ENCODE peak calls at places on chromosomes 2 and 18, in four cellular contexts. One of them, this sample, is unnamed.

GRCh38 chr2:37188570-37188969 is at the start of gene SULT6B1:
- DNase-seq in WTC11: no peak
- DNase-seq in K562: no peak
- DNase-seq in H1: no peak
- DNase-seq in this sample: no peak

GRCh38 chr2:106269591-106270291 is 75.6 kb upstream of the UXS1 start:
- DNase-seq in WTC11: peak
- DNase-seq in K562: peak
- DNase-seq in H1: peak
- DNase-seq in this sample: peak

GRCh38 chr2:178530128-178530527 is 49.9 kb downstream of the PLEKHA3 start:
- DNase-seq in WTC11: no peak
- DNase-seq in K562: no peak
- DNase-seq in H1: no peak
- DNase-seq in this sample: no peak

GRCh38 chr2:179569834-179570233 is 291.6 kb downstream of the ZNF385B start:
- DNase-seq in WTC11: no peak
- DNase-seq in K562: no peak
- DNase-seq in H1: no peak
- DNase-seq in this sample: no peak

GRCh38 chr2:113692698-113693428 is 63.6 kb downstream of the SLC35F5 start:
- DNase-seq in WTC11: no peak
- DNase-seq in K562: no peak
- DNase-seq in H1: no peak
- DNase-seq in this sample: no peak

GRCh38 chr2:227407601-227408089 is 19.9 kb upstream of the SCYGR1 start:
- DNase-seq in WTC11: no peak
- DNase-seq in K562: no peak
- DNase-seq in H1: no peak
- DNase-seq in this sample: no peak

GRCh38 chr2:234914371-234915154 is 37.3 kb upstream of the SH3BP4 start:
- DNase-seq in WTC11: no peak
- DNase-seq in K562: no peak
- DNase-seq in H1: no peak
- DNase-seq in this sample: no peak

GRCh38 chr2:239776441-239777033 is 248.6 kb downstream of the NDUFA10 start:
- DNase-seq in WTC11: no peak
- DNase-seq in K562: no peak
- DNase-seq in H1: no peak
- DNase-seq in this sample: no peak

GRCh38 chr2:82837588-82838304 is 1621.3 kb downstream of the SUCLG1 start:
- DNase-seq in WTC11: no peak
- DNase-seq in K562: no peak
- DNase-seq in H1: no peak
- DNase-seq in this sample: no peak

GRCh38 chr2:41967426-41968181 is 80.2 kb upstream of the PKDCC start:
- DNase-seq in WTC11: no peak
- DNase-seq in K562: no peak
- DNase-seq in H1: no peak
- DNase-seq in this sample: no peak

GRCh38 chr2:71613566-71613952 is 160.2 kb downstream of the DYSF start:
- DNase-seq in WTC11: no peak
- DNase-seq in K562: no peak
- DNase-seq in H1: peak
- DNase-seq in this sample: no peak

GRCh38 chr2:12087671-12088380 is 341.4 kb downstream of the LPIN1 start:
- DNase-seq in WTC11: no peak
- DNase-seq in K562: no peak
- DNase-seq in H1: no peak
- DNase-seq in this sample: no peak

GRCh38 chr2:193695367-193695766 is 1500.6 kb upstream of the TMEFF2 start:
- DNase-seq in WTC11: no peak
- DNase-seq in K562: peak
- DNase-seq in H1: no peak
- DNase-seq in this sample: peak

GRCh38 chr18:73509460-73509859 is 638.2 kb downstream of the FBXO15 start:
- DNase-seq in WTC11: no peak
- DNase-seq in K562: no peak
- DNase-seq in H1: no peak
- DNase-seq in this sample: no peak

GRCh38 chr2:96393989-96394761 is 58.6 kb downstream of the NCAPH start:
- DNase-seq in WTC11: no peak
- DNase-seq in K562: no peak
- DNase-seq in H1: no peak
- DNase-seq in this sample: no peak

GRCh38 chr2:201901770-201902169 is 95.4 kb downstream of the CDK15 start:
- DNase-seq in WTC11: peak
- DNase-seq in K562: peak
- DNase-seq in H1: no peak
- DNase-seq in this sample: peak

GRCh38 chr2:127052771-127053691 is 53.9 kb downstream of the BIN1 start:
- DNase-seq in WTC11: no peak
- DNase-seq in K562: no peak
- DNase-seq in H1: no peak
- DNase-seq in this sample: no peak

GRCh38 chr2:44325897-44326296 is 35.4 kb downstream of the PREPL start:
- DNase-seq in WTC11: no peak
- DNase-seq in K562: no peak
- DNase-seq in H1: no peak
- DNase-seq in this sample: no peak

GRCh38 chr2:9473985-9474360 is 378 bp upstream of the IAH1 start:
- DNase-seq in WTC11: peak
- DNase-seq in K562: no peak
- DNase-seq in H1: peak
- DNase-seq in this sample: no peak

GRCh38 chr2:11753886-11754704 is 7.7 kb downstream of the LPIN1 start:
- DNase-seq in WTC11: no peak
- DNase-seq in K562: peak
- DNase-seq in H1: no peak
- DNase-seq in this sample: no peak

GRCh38 chr18:21453512-21453862 is 147.0 kb downstream of the ESCO1 start:
- DNase-seq in WTC11: no peak
- DNase-seq in K562: no peak
- DNase-seq in H1: no peak
- DNase-seq in this sample: no peak

GRCh38 chr2:65913914-65914786 is 481.8 kb upstream of the SPRED2 start:
- DNase-seq in WTC11: no peak
- DNase-seq in K562: no peak
- DNase-seq in H1: no peak
- DNase-seq in this sample: peak

GRCh38 chr18:62877448-62878221 is 162.3 kb downstream of the PHLPP1 start:
- DNase-seq in WTC11: peak
- DNase-seq in K562: no peak
- DNase-seq in H1: no peak
- DNase-seq in this sample: peak

GRCh38 chr18:50232419-50232818 is 33.9 kb downstream of the CFAP53 start:
- DNase-seq in WTC11: no peak
- DNase-seq in K562: no peak
- DNase-seq in H1: no peak
- DNase-seq in this sample: peak

GRCh38 chr18:57087985-57088384 is 58.9 kb upstream of the BOD1L2 start:
- DNase-seq in WTC11: no peak
- DNase-seq in K562: no peak
- DNase-seq in H1: no peak
- DNase-seq in this sample: no peak

GRCh38 chr2:218953366-218953954 is 6.0 kb upstream of the CDK5R2 start:
- DNase-seq in WTC11: peak
- DNase-seq in K562: no peak
- DNase-seq in H1: peak
- DNase-seq in this sample: peak

GRCh38 chr18:8786766-8787670 is 81.7 kb downstream of the MTCL1 start:
- DNase-seq in WTC11: no peak
- DNase-seq in K562: no peak
- DNase-seq in H1: no peak
- DNase-seq in this sample: no peak

GRCh38 chr18:59051470-59052165 is 88.1 kb upstream of the SEC11C start:
- DNase-seq in WTC11: no peak
- DNase-seq in K562: no peak
- DNase-seq in H1: no peak
- DNase-seq in this sample: no peak

GRCh38 chr2:233789554-233789953 is 11.4 kb downstream of the MROH2A start:
- DNase-seq in WTC11: no peak
- DNase-seq in K562: no peak
- DNase-seq in H1: peak
- DNase-seq in this sample: no peak

GRCh38 chr2:161625314-161625919 is 1.2 kb downstream of the SLC4A10 start:
- DNase-seq in WTC11: peak
- DNase-seq in K562: no peak
- DNase-seq in H1: peak
- DNase-seq in this sample: peak

GRCh38 chr2:161631855-161632391 is 7.7 kb downstream of the SLC4A10 start:
- DNase-seq in WTC11: no peak
- DNase-seq in K562: no peak
- DNase-seq in H1: no peak
- DNase-seq in this sample: no peak

DNA sequence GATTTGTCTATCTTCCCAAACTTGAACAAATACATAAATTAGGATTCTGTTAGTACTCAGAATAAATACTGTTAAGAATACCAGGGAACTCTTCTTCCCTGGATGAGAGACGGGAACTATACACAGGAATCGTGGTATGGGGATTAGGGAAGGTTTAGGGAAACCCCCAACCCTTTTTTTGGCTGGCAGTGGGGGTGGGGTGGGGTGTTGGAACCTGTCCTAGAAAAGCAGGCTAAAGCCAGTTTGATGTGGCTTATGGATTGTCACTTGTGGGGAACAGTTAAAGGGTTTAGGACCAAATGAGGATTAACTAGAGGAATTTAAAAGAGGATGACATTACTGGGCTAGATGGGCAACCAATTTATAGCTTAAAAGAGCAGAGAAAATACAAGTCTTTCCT is 1.8 kb downstream of the SLC4A10 start:
- DNase-seq in WTC11: peak
- DNase-seq in K562: no peak
- DNase-seq in H1: no peak
- DNase-seq in this sample: peak
- TF ChIP-seq CREB1 in WTC11: no peak
- TF ChIP-seq CREB1 in K562: no peak
- TF ChIP-seq CREB1 in H1: no peak
- TF ChIP-seq CREB1 in this sample: no peak

GRCh38 chr2:241017228-241017940 is 19.0 kb downstream of the SNED1 start:
- DNase-seq in WTC11: no peak
- DNase-seq in K562: no peak
- DNase-seq in H1: no peak
- DNase-seq in this sample: no peak
- TF ChIP-seq CREB1 in WTC11: no peak
- TF ChIP-seq CREB1 in K562: no peak
- TF ChIP-seq CREB1 in H1: no peak
- TF ChIP-seq CREB1 in this sample: no peak

GRCh38 chr2:80073134-80073561 is 231.4 kb downstream of the LRRTM1 start:
- DNase-seq in WTC11: peak
- DNase-seq in K562: peak
- DNase-seq in H1: no peak
- DNase-seq in this sample: peak
- TF ChIP-seq CREB1 in WTC11: no peak
- TF ChIP-seq CREB1 in K562: no peak
- TF ChIP-seq CREB1 in H1: no peak
- TF ChIP-seq CREB1 in this sample: no peak

GRCh38 chr2:62281661-62282060 is 85.7 kb downstream of the B3GNT2 start:
- DNase-seq in WTC11: no peak
- DNase-seq in K562: no peak
- DNase-seq in H1: no peak
- DNase-seq in this sample: no peak

GRCh38 chr2:62283147-62283546 is 87.2 kb downstream of the B3GNT2 start:
- DNase-seq in WTC11: no peak
- DNase-seq in K562: no peak
- DNase-seq in H1: no peak
- DNase-seq in this sample: no peak

GRCh38 chr2:62277688-62278087 is 81.8 kb downstream of the B3GNT2 start:
- DNase-seq in WTC11: no peak
- DNase-seq in K562: peak
- DNase-seq in H1: no peak
- DNase-seq in this sample: peak
- TF ChIP-seq CREB1 in WTC11: no peak
- TF ChIP-seq CREB1 in K562: no peak
- TF ChIP-seq CREB1 in H1: no peak
- TF ChIP-seq CREB1 in this sample: no peak

GRCh38 chr2:79124907-79125720 is 4.8 kb downstream of the REG1A start:
- DNase-seq in WTC11: no peak
- DNase-seq in K562: no peak
- DNase-seq in H1: no peak
- DNase-seq in this sample: no peak
- TF ChIP-seq CREB1 in WTC11: no peak
- TF ChIP-seq CREB1 in K562: no peak
- TF ChIP-seq CREB1 in H1: no peak
- TF ChIP-seq CREB1 in this sample: no peak

GRCh38 chr2:173903611-173904394 is 61.4 kb downstream of the SP3 start:
- DNase-seq in WTC11: no peak
- DNase-seq in K562: no peak
- DNase-seq in H1: no peak
- DNase-seq in this sample: no peak
- TF ChIP-seq CREB1 in WTC11: no peak
- TF ChIP-seq CREB1 in K562: no peak
- TF ChIP-seq CREB1 in H1: no peak
- TF ChIP-seq CREB1 in this sample: no peak